ENCODE peak calls at places on chromosome 12, in six cellular contexts. K, A, S, D, M and N are unnamed samples.

GRCh38 chr12:68451261-68452091 is 119.3 kb upstream of the MDM1 start:
- DNase-seq in K (peak; percentile 47), A (peak; percentile 81), S (no peak), D (no peak), M (peak; percentile 77), N (no peak)

GRCh38 chr12:26112703-26113147 is 12.1 kb downstream of the BHLHE41 start:
- DNase-seq in K (no peak), A (no peak), S (no peak), D (no peak), M (no peak), N (no peak)

GRCh38 chr12:52243264-52243773 is 10.3 kb downstream of the KRT7 start:
- DNase-seq in K (no peak), A (no peak), S (no peak), D (no peak), M (no peak), N (no peak)

GRCh38 chr12:74963304-74963703 is 246.3 kb downstream of the KCNC2 start:
- DNase-seq in K (no peak), A (no peak), S (no peak), D (no peak), M (no peak), N (no peak)

GRCh38 chr12:58105225-58106119 is 164.1 kb downstream of the ATP23 start:
- DNase-seq in K (no peak), A (no peak), S (no peak), D (no peak), M (peak; percentile 18), N (no peak)

GRCh38 chr12:19239616-19240234 is 110.2 kb downstream of the PLEKHA5 start:
- DNase-seq in K (no peak), A (no peak), S (no peak), D (no peak), M (no peak), N (no peak)

GRCh38 chr12:1929241-1929984 is 11.0 kb upstream of the CACNA2D4 start:
- DNase-seq in K (no peak), A (peak; percentile 40), S (no peak), D (no peak), M (no peak), N (peak; percentile 67)

GRCh38 chr12:109999983-110000505 is 814 bp downstream of the ANKRD13A start:
- DNase-seq in K (no peak), A (no peak), S (peak; percentile 16), D (no peak), M (peak; percentile 29), N (no peak)

GRCh38 chr12:129379076-129379804 is 524.6 kb downstream of the TMEM132D start:
- DNase-seq in K (no peak), A (no peak), S (no peak), D (no peak), M (no peak), N (no peak)